ENCODE peak calls at places on chromosomes 16 and 17, in ten cellular contexts. R is A549, B is stomach, G is testis, Y is adrenal gland, D is Peyer's patch, Q is esophagus squamous epithelium, Z is tibial nerve, S is HCT116, O is IMR-90. U is an unnamed sample.

GRCh38 chr16:1089439-1089821 is 6.6 kb downstream of the C1QTNF8 start:
- DNase-seq in S (no peak), Y (no peak), Q (no peak), O (no peak), D (no peak), B (no peak), R (no peak), G (no peak), Z (no peak), U (no peak)

GRCh38 chr17:16911141-16911937 is 60.6 kb downstream of the TNFRSF13B start:
- DNase-seq in O (no peak), R (no peak), B (peak; percentile 18), Z (no peak), Y (peak; percentile 28), G (peak; percentile 23), D (no peak), S (no peak), Q (no peak), U (no peak)

GRCh38 chr17:51260960-51261958 is 913 bp downstream of the UTP18 start:
- DNase-seq in G (peak; percentile 77), S (peak; percentile 35), R (no peak), O (no peak), B (peak; percentile 74), Z (peak; percentile 32), D (peak; percentile 84), Q (no peak), Y (peak; percentile 70), U (peak; percentile 90)

GRCh38 chr16:30409125-30410060 is 2.0 kb downstream of the ZNF771 start:
- DNase-seq in R (peak; percentile 89), Z (peak; percentile 93), B (peak; percentile 93), Y (peak; percentile 92), Q (no peak), O (peak; percentile 80), D (peak; percentile 94), G (peak; percentile 93), S (peak; percentile 78), U (peak; percentile 93)

GRCh38 chr17:49647256-49647585 is 30.7 kb downstream of the SPOP start:
- DNase-seq in Z (no peak), D (no peak), S (no peak), O (no peak), R (no peak), Q (no peak), B (no peak), Y (no peak), G (no peak), U (no peak)

GRCh38 chr16:19783363-19783762 is 65.3 kb downstream of the IQCK start:
- DNase-seq in R (no peak), Q (no peak), G (no peak), Z (peak; percentile 6), Y (no peak), B (no peak), O (no peak), D (no peak), S (no peak), U (no peak)

GRCh38 chr17:43377056-43377810 is 21.6 kb upstream of the ARL4D start:
- DNase-seq in S (no peak), R (no peak), B (no peak), O (no peak), Z (no peak), D (no peak), Y (peak; percentile 4), G (no peak), Q (no peak), U (no peak)

GRCh38 chr16:65012357-65012756 is 109.5 kb downstream of the CDH11 start:
- DNase-seq in Y (no peak), B (no peak), Z (no peak), G (no peak), D (no peak), Q (no peak), R (no peak), O (peak; percentile 83), S (no peak), U (no peak)

GRCh38 chr17:2814049-2814448 is 17.8 kb downstream of the RAP1GAP2 start:
- DNase-seq in B (no peak), D (no peak), S (no peak), Y (no peak), O (no peak), R (no peak), G (no peak), Z (no peak), Q (no peak), U (no peak)

GRCh38 chr16:9297437-9298113 is 206.1 kb downstream of the HAPSTR1 start:
- DNase-seq in R (peak; percentile 45), Q (no peak), S (peak; percentile 34), G (peak; percentile 54), Z (no peak), B (peak; percentile 28), O (no peak), D (no peak), Y (peak; percentile 49), U (peak; percentile 38)

GRCh38 chr16:73527191-73527590 is 479.3 kb upstream of the ZFHX3 start:
- DNase-seq in G (no peak), S (no peak), B (no peak), O (peak; percentile 1), R (peak; percentile 9), D (no peak), Z (no peak), Q (no peak), Y (no peak), U (no peak)

GRCh38 chr17:71516149-71516548 is 604.7 kb upstream of the SOX9 start:
- DNase-seq in S (no peak), Y (no peak), B (no peak), O (no peak), G (no peak), D (no peak), Q (no peak), Z (no peak), R (no peak), U (no peak)

GRCh38 chr17:73552300-73553088 is 91.8 kb downstream of the SDK2 start:
- DNase-seq in D (no peak), S (no peak), Y (no peak), Q (no peak), G (no peak), O (no peak), Z (no peak), R (no peak), B (no peak), U (no peak)

GRCh38 chr17:2232244-2232638 is 71.3 kb downstream of the SMG6 start:
- DNase-seq in O (peak; percentile 96), R (no peak), B (no peak), Y (no peak), G (no peak), Q (no peak), Z (no peak), S (no peak), D (no peak), U (no peak)

GRCh38 chr17:17994770-17995169 is 22.1 kb downstream of the DRC3 start:
- DNase-seq in Y (no peak), Q (no peak), G (no peak), Z (no peak), D (no peak), S (no peak), R (no peak), B (no peak), O (no peak), U (no peak)
- TF ChIP-seq POLR2A in Y (no peak), Q (no peak), G (no peak), Z (no peak), D (no peak), S (no peak), R (no peak), B (no peak), O (no peak), U (no peak)

DNA sequence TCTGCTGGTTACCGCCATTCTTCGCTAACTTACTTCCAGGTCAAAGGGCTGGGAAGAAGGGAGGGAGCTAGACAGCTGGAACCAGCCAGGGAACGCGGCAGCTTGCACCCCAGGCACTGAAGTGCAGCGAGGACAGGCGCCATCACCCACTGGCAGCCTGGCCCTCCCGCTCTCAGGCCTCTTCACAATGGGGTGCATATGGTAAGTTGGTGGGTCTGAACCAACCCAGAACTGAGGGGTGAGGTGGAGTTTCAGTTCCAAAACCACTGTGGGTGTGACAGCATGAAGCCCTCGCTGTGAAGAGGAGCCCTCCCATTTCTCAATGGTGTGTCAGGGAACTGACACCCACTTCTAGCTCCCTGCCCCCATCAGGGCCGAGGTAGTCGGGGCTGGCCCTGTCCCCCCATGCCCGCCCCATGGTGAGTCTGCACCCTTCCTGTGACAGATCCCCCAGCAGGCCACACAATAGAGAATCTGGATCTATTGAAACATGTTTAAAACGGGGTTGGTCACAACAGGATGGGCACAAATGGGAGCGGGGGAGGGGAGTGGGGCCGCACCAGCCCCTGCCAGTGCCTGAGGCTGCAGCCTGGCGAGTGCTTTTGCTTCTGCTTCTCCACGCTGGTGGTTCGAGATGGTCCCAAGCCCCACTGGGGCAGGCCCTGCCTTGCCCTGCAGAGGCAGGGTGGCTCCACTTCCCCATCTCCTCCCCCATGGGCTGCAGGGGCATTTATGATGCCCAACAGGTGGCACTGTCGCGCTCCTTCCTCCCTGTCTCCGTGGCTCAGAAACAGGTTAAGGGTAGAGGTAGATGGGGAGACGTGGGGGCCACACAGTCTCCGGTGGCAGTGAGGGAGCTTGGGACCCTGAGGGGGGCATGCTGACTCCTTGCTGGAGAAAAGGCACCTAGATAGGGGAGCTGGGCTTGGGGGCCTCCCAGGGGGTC is 2.3 kb downstream of the LIMD2 start:
- DNase-seq in Q (no peak), R (peak; percentile 69), D (peak; percentile 76), G (no peak), B (peak; percentile 73), Y (peak; percentile 33), S (peak; percentile 27), O (no peak), Z (no peak), U (peak; percentile 80)
- TF ChIP-seq POLR2A in Q (no peak), R (no peak), D (no peak), G (no peak), B (no peak), Y (no peak), S (no peak), O (no peak), Z (no peak), U (no peak)

GRCh38 chr17:9575381-9576072 is at the start of gene STX8:
- DNase-seq in G (peak; percentile 96), S (peak; percentile 74), Y (peak; percentile 94), R (peak; percentile 94), D (peak; percentile 92), O (peak; percentile 87), Z (peak; percentile 92), Q (peak; percentile 52), B (peak; percentile 92), U (peak; percentile 92)
- TF ChIP-seq POLR2A in G (no peak), S (no peak), Y (peak; percentile 63), R (peak; percentile 83), D (peak; percentile 12), O (no peak), Z (peak; percentile 27), Q (no peak), B (no peak), U (peak; percentile 61)

DNA sequence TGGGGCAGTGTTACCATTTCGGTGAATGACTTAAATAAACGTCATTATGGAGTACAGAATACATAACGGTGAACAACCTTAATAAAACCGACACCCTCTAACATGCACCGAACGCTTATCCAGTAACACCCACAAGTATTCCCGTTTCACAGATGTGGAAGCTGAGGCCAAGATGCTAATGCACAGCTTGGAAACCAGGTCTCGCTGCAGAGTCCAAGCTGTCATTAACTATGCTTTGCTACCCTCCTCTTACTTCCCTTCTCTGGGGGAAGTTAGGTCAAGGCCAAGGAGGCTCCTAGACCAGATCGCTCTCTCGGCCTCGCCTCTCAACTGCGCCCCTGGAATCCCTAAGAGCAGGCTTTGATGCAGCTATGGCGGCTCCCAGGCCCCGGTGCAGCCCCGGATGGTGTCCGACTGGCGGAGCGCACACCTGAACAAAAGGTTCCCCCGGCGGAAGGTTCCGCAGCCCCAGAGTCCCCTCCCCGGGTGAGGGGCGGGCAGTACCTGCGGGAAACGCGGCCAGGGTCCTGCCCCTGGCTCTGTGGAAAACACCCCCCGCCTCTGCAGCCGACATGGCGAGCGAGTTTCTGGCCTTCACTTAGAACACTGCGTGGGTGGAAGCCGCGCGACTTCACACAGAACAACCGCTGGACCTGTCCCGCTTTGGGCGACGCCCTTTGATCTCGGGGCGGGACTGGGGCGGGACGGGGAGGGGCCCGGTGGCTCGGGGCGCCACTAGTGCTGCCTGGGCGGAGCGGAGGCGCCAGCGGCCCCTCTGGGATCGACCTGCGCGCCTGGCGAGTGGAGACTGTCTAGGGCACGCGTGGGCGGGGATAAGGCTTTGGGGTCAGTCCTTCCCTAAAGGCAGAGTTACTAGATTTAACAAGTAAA is at the start of gene CPPED1:
- DNase-seq in O (peak; percentile 80), S (peak; percentile 83), G (peak; percentile 95), Z (peak; percentile 73), D (peak; percentile 95), B (peak; percentile 92), Q (peak; percentile 82), Y (peak; percentile 91), R (peak; percentile 94), U (peak; percentile 95)
- TF ChIP-seq POLR2A in O (peak; percentile 46), S (peak; percentile 86), G (no peak), Z (peak; percentile 19), D (peak; percentile 42), B (no peak), Q (no peak), Y (peak; percentile 56), R (peak; percentile 73), U (peak; percentile 90)